ENCODE peak calls at places on chromosomes 5 and 9, in five cellular contexts. L is ascending aorta, M is GM23248, R is mucosa of gallbladder, K is BE2C. J is an unnamed sample.

GRCh38 chr9:37801287-37801850 is 772 bp downstream of the DCAF10 start:
- DNase-seq in L (no peak), M (peak), R (no peak), K (peak), J (peak)

GRCh38 chr5:134290443-134290842 is 64.6 kb upstream of the PPP2CA start:
- DNase-seq in L (no peak), M (no peak), R (no peak), K (no peak), J (no peak)

GRCh38 chr9:89781838-89782237 is 177.0 kb downstream of the GADD45G start:
- DNase-seq in L (no peak), M (no peak), R (no peak), K (no peak), J (no peak)

GRCh38 chr9:83599071-83599470 is 23.9 kb upstream of the IDNK start:
- DNase-seq in L (no peak), M (no peak), R (no peak), K (no peak), J (no peak)

GRCh38 chr5:180519098-180519497 is 24.9 kb downstream of the CNOT6 start:
- DNase-seq in L (no peak), M (peak), R (no peak), K (no peak), J (no peak)

GRCh38 chr9:94693485-94694191 is 32.9 kb upstream of the AOPEP start:
- DNase-seq in L (no peak), M (no peak), R (no peak), K (peak), J (no peak)

GRCh38 chr5:81425569-81425968 is 31.6 kb upstream of the ACOT12 start:
- DNase-seq in L (no peak), M (peak), R (no peak), K (no peak), J (peak)

GRCh38 chr9:80320916-80321315 is 749.2 kb downstream of the TLE4 start:
- DNase-seq in L (no peak), M (no peak), R (no peak), K (no peak), J (no peak)

GRCh38 chr9:132977626-132978450 is 656 bp upstream of the GFI1B start:
- DNase-seq in L (no peak), M (peak), R (peak), K (peak), J (peak)

GRCh38 chr9:15239816-15240215 is 67.2 kb downstream of the TTC39B start:
- DNase-seq in L (no peak), M (peak), R (no peak), K (no peak), J (no peak)

GRCh38 chr5:56607551-56607950 is 207.8 kb upstream of the MAP3K1 start:
- DNase-seq in L (no peak), M (peak), R (no peak), K (no peak), J (peak)

GRCh38 chr5:14501353-14502162 is 80.0 kb upstream of the OTULINL start:
- DNase-seq in L (no peak), M (peak), R (no peak), K (no peak), J (no peak)

GRCh38 chr9:8649157-8649556 is 849.6 kb upstream of the DMAC1 start:
- DNase-seq in L (no peak), M (no peak), R (no peak), K (no peak), J (no peak)

GRCh38 chr5:102670224-102670836 is 84.8 kb upstream of the PAM start:
- DNase-seq in L (no peak), M (peak), R (no peak), K (peak), J (peak)

GRCh38 chr9:95907794-95908193 is 32.3 kb downstream of the ERCC6L2 start:
- DNase-seq in L (no peak), M (peak), R (no peak), K (no peak), J (no peak)

GRCh38 chr5:31232273-31232888 is 38.9 kb downstream of the CDH6 start:
- DNase-seq in L (no peak), M (peak), R (peak), K (peak), J (peak)

GRCh38 chr9:85200726-85201402 is 531.3 kb downstream of the NTRK2 start:
- DNase-seq in L (no peak), M (peak), R (peak), K (no peak), J (no peak)

GRCh38 chr9:14960881-14961280 is 50.7 kb upstream of the FREM1 start:
- DNase-seq in L (no peak), M (peak), R (no peak), K (no peak), J (no peak)

GRCh38 chr5:43602456-43602817 is 543 bp upstream of the NNT start:
- DNase-seq in L (no peak), M (peak), R (peak), K (peak), J (peak)